ENCODE peak calls at places on chromosome 7, in seven cellular contexts. Z is AG10803, A is RPMI7951, N is dermis microvascular lymphatic vessel endothelial cell, P is neural progenitor cell, G is right cardiac atrium, B is HT1080. T is an unnamed sample.

GRCh38 chr7:156105337-156106106 is 293.3 kb upstream of the SHH start:
- DNase-seq in Z (no peak), A (no peak), N (no peak), P (no peak), G (no peak), B (no peak), T (no peak)

GRCh38 chr7:10588084-10588483 is 385.6 kb upstream of the PHF14 start:
- DNase-seq in Z (no peak), A (no peak), N (no peak), P (no peak), G (no peak), B (no peak), T (no peak)

GRCh38 chr7:2231992-2232765 is 566 bp downstream of the MAD1L1 start:
- DNase-seq in Z (peak), A (peak), N (no peak), P (peak), G (no peak), B (no peak), T (no peak)

GRCh38 chr7:21086688-21087087 is 300.0 kb upstream of the SP8 start:
- DNase-seq in Z (no peak), A (no peak), N (no peak), P (no peak), G (no peak), B (no peak), T (no peak)

GRCh38 chr7:143341842-143342241 is 20.7 kb downstream of the FAM131B start:
- DNase-seq in Z (no peak), A (no peak), N (no peak), P (no peak), G (no peak), B (no peak), T (no peak)

GRCh38 chr7:24137338-24137737 is 146.7 kb upstream of the NPY start:
- DNase-seq in Z (no peak), A (no peak), N (no peak), P (no peak), G (no peak), B (no peak), T (no peak)

GRCh38 chr7:101581891-101582290 is 47.2 kb downstream of the MYL10 start:
- DNase-seq in Z (no peak), A (no peak), N (no peak), P (no peak), G (no peak), B (no peak), T (no peak)

GRCh38 chr7:1137517-1138167 is 22.4 kb downstream of the ZFAND2A start:
- DNase-seq in Z (no peak), A (no peak), N (no peak), P (peak), G (no peak), B (no peak), T (peak)

GRCh38 chr7:149822353-149822943 is 15.7 kb upstream of the ZNF862 start:
- DNase-seq in Z (no peak), A (no peak), N (no peak), P (no peak), G (no peak), B (no peak), T (no peak)

GRCh38 chr7:69625798-69626197 is 27.5 kb downstream of the AUTS2 start:
- DNase-seq in Z (no peak), A (no peak), N (no peak), P (no peak), G (no peak), B (no peak), T (no peak)

GRCh38 chr7:114791771-114792170 is 130.1 kb upstream of the MDFIC start:
- DNase-seq in Z (no peak), A (peak), N (peak), P (no peak), G (no peak), B (no peak), T (no peak)

GRCh38 chr7:118151671-118152070 is 32.3 kb upstream of the LSM8 start:
- DNase-seq in Z (peak), A (no peak), N (no peak), P (no peak), G (no peak), B (no peak), T (no peak)

GRCh38 chr7:44750921-44751571 is 2.4 kb downstream of the ZMIZ2 start:
- DNase-seq in Z (no peak), A (peak), N (no peak), P (no peak), G (no peak), B (no peak), T (no peak)

GRCh38 chr7:83347836-83348482 is 185.3 kb upstream of the PCLO start:
- DNase-seq in Z (peak), A (no peak), N (peak), P (no peak), G (no peak), B (peak), T (peak)

GRCh38 chr7:95993420-95993819 is 221.1 kb downstream of the DYNC1I1 start:
- DNase-seq in Z (no peak), A (peak), N (no peak), P (no peak), G (no peak), B (no peak), T (peak)

GRCh38 chr7:133633055-133633454 is 380.2 kb downstream of the EXOC4 start:
- DNase-seq in Z (peak), A (peak), N (peak), P (no peak), G (no peak), B (peak), T (no peak)

GRCh38 chr7:148492157-148492860 is 98.3 kb upstream of the C7orf33 start:
- DNase-seq in Z (no peak), A (no peak), N (no peak), P (no peak), G (no peak), B (peak), T (no peak)

GRCh38 chr7:17941171-17941490 is 837 bp upstream of the SNX13 start:
- DNase-seq in Z (no peak), A (no peak), N (no peak), P (no peak), G (no peak), B (no peak), T (no peak)

GRCh38 chr7:101598422-101598957 is 30.6 kb downstream of the MYL10 start:
- DNase-seq in Z (no peak), A (no peak), N (no peak), P (no peak), G (peak), B (no peak), T (no peak)

GRCh38 chr7:9939171-9939570 is 1034.5 kb upstream of the PHF14 start:
- DNase-seq in Z (no peak), A (peak), N (no peak), P (no peak), G (no peak), B (peak), T (peak)

GRCh38 chr7:81333004-81333403 is 414.2 kb upstream of the SEMA3C start:
- DNase-seq in Z (peak), A (peak), N (peak), P (no peak), G (no peak), B (peak), T (no peak)